ENCODE peak calls at places on chromosomes 12 and 14, in four cellular contexts. One of them, this sample, is unnamed.

GRCh38 chr12:7092229-7092985 is at the start of gene C1R:
- DNase-seq in HAP-1: peak; percentile 82
- DNase-seq in prostate gland: peak; percentile 55
- DNase-seq in transverse colon: peak; percentile 79
- DNase-seq in this sample: no peak

GRCh38 chr14:59964251-59965007 is 44.5 kb downstream of the LRRC9 start:
- DNase-seq in prostate gland: no peak
- DNase-seq in HAP-1: no peak
- DNase-seq in transverse colon: no peak
- DNase-seq in this sample: no peak

GRCh38 chr12:123941485-123942276 is 30.9 kb downstream of the CCDC92 start:
- DNase-seq in HAP-1: no peak
- DNase-seq in transverse colon: no peak
- DNase-seq in prostate gland: no peak
- DNase-seq in this sample: no peak

GRCh38 chr14:34554540-34555250 is 15.2 kb upstream of the EAPP start:
- DNase-seq in HAP-1: peak; percentile 30
- DNase-seq in prostate gland: no peak
- DNase-seq in transverse colon: no peak
- DNase-seq in this sample: no peak

GRCh38 chr12:105706973-105707334 is 376.5 kb downstream of the C12orf75 start:
- DNase-seq in HAP-1: no peak
- DNase-seq in prostate gland: no peak
- DNase-seq in transverse colon: no peak
- DNase-seq in this sample: no peak

GRCh38 chr12:93526786-93527428 is 45.6 kb upstream of the SOCS2 start:
- DNase-seq in prostate gland: no peak
- DNase-seq in transverse colon: no peak
- DNase-seq in HAP-1: peak; percentile 59
- DNase-seq in this sample: no peak

GRCh38 chr14:25094171-25094907 is 44.4 kb upstream of the STXBP6 start:
- DNase-seq in HAP-1: no peak
- DNase-seq in transverse colon: no peak
- DNase-seq in prostate gland: no peak
- DNase-seq in this sample: no peak

GRCh38 chr12:21502164-21502496 is 541 bp downstream of the GOLT1B start:
- DNase-seq in transverse colon: peak; percentile 20
- DNase-seq in HAP-1: peak; percentile 16
- DNase-seq in prostate gland: peak; percentile 7
- DNase-seq in this sample: no peak

GRCh38 chr12:21169878-21170472 is 39.0 kb downstream of the SLCO1B1 start:
- DNase-seq in prostate gland: peak; percentile 12
- DNase-seq in transverse colon: peak; percentile 24
- DNase-seq in HAP-1: peak; percentile 56
- DNase-seq in this sample: peak; percentile 73

GRCh38 chr12:103495783-103496456 is at the start of gene C12orf42:
- DNase-seq in transverse colon: peak; percentile 21
- DNase-seq in HAP-1: no peak
- DNase-seq in prostate gland: no peak
- DNase-seq in this sample: no peak

GRCh38 chr14:33647385-33647786 is 303.5 kb downstream of the EGLN3 start:
- DNase-seq in prostate gland: no peak
- DNase-seq in transverse colon: no peak
- DNase-seq in HAP-1: no peak
- DNase-seq in this sample: no peak

GRCh38 chr12:109519787-109520186 is 42.4 kb downstream of the UBE3B start:
- DNase-seq in transverse colon: no peak
- DNase-seq in HAP-1: no peak
- DNase-seq in prostate gland: no peak
- DNase-seq in this sample: no peak

GRCh38 chr12:109822951-109823411 is 10.2 kb downstream of the TRPV4 start:
- DNase-seq in HAP-1: no peak
- DNase-seq in transverse colon: no peak
- DNase-seq in prostate gland: peak; percentile 85
- DNase-seq in this sample: no peak

GRCh38 chr12:7093486-7093885 is 1.2 kb upstream of the C1R start:
- DNase-seq in prostate gland: no peak
- DNase-seq in HAP-1: no peak
- DNase-seq in transverse colon: no peak
- DNase-seq in this sample: no peak

GRCh38 chr12:47741340-47741703 is 16.0 kb upstream of the ENDOU start:
- DNase-seq in prostate gland: no peak
- DNase-seq in transverse colon: peak; percentile 89
- DNase-seq in HAP-1: no peak
- DNase-seq in this sample: no peak

GRCh38 chr12:53798575-53798974 is 46.8 kb upstream of the CISTR start:
- DNase-seq in prostate gland: no peak
- DNase-seq in HAP-1: no peak
- DNase-seq in transverse colon: no peak
- DNase-seq in this sample: no peak

GRCh38 chr14:62081956-62082355 is 319.7 kb downstream of the SNAPC1 start:
- DNase-seq in prostate gland: no peak
- DNase-seq in HAP-1: no peak
- DNase-seq in transverse colon: no peak
- DNase-seq in this sample: no peak

GRCh38 chr12:67040861-67041137 is 228.4 kb upstream of the CAND1 start:
- DNase-seq in prostate gland: no peak
- DNase-seq in transverse colon: no peak
- DNase-seq in HAP-1: no peak
- DNase-seq in this sample: no peak

GRCh38 chr12:48132826-48133225 is 13.7 kb downstream of the PFKM start:
- DNase-seq in HAP-1: no peak
- DNase-seq in prostate gland: no peak
- DNase-seq in transverse colon: no peak
- DNase-seq in this sample: no peak

GRCh38 chr12:70756791-70757190 is 119.6 kb upstream of the PTPRB start:
- DNase-seq in HAP-1: no peak
- DNase-seq in transverse colon: no peak
- DNase-seq in prostate gland: no peak
- DNase-seq in this sample: no peak

GRCh38 chr14:37594916-37595808 is at the start of the genes FOXA1 and TTC6:
- DNase-seq in HAP-1: peak; percentile 69
- DNase-seq in transverse colon: peak; percentile 65
- DNase-seq in prostate gland: peak; percentile 85
- DNase-seq in this sample: no peak

GRCh38 chr12:100564090-100564489 is 9.4 kb upstream of the GAS2L3 start:
- DNase-seq in transverse colon: no peak
- DNase-seq in prostate gland: no peak
- DNase-seq in HAP-1: peak; percentile 41
- DNase-seq in this sample: no peak

GRCh38 chr12:27424631-27425230 is 21.8 kb upstream of the SMCO2 start:
- DNase-seq in transverse colon: no peak
- DNase-seq in prostate gland: peak; percentile 13
- DNase-seq in HAP-1: peak; percentile 64
- DNase-seq in this sample: no peak

GRCh38 chr12:93790472-93791152 is 113.4 kb downstream of the CRADD start:
- DNase-seq in HAP-1: no peak
- DNase-seq in prostate gland: no peak
- DNase-seq in transverse colon: no peak
- DNase-seq in this sample: no peak

GRCh38 chr12:115872919-115873357 is 404.6 kb downstream of the MED13L start:
- DNase-seq in prostate gland: peak; percentile 98
- DNase-seq in transverse colon: peak; percentile 91
- DNase-seq in HAP-1: no peak
- DNase-seq in this sample: peak; percentile 63

GRCh38 chr14:100711493-100711892 is 15.2 kb upstream of the DLK1 start:
- DNase-seq in HAP-1: no peak
- DNase-seq in transverse colon: no peak
- DNase-seq in prostate gland: no peak
- DNase-seq in this sample: no peak

GRCh38 chr12:52244615-52244994 is 11.6 kb downstream of the KRT7 start:
- DNase-seq in HAP-1: no peak
- DNase-seq in transverse colon: no peak
- DNase-seq in prostate gland: no peak
- DNase-seq in this sample: no peak

GRCh38 chr12:4197922-4198763 is 75.4 kb upstream of the CCND2 start:
- DNase-seq in HAP-1: no peak
- DNase-seq in prostate gland: no peak
- DNase-seq in transverse colon: no peak
- DNase-seq in this sample: no peak

GRCh38 chr14:71728386-71728785 is 203.8 kb upstream of the RGS6 start:
- DNase-seq in HAP-1: no peak
- DNase-seq in prostate gland: no peak
- DNase-seq in transverse colon: no peak
- DNase-seq in this sample: no peak

GRCh38 chr14:71733210-71733883 is 198.9 kb upstream of the RGS6 start:
- DNase-seq in transverse colon: no peak
- DNase-seq in prostate gland: no peak
- DNase-seq in HAP-1: no peak
- DNase-seq in this sample: no peak

GRCh38 chr14:71729581-71729980 is 202.6 kb upstream of the RGS6 start:
- DNase-seq in transverse colon: no peak
- DNase-seq in prostate gland: no peak
- DNase-seq in HAP-1: no peak
- DNase-seq in this sample: no peak

GRCh38 chr14:71730471-71730870 is 201.8 kb upstream of the RGS6 start:
- DNase-seq in prostate gland: no peak
- DNase-seq in HAP-1: no peak
- DNase-seq in transverse colon: no peak
- DNase-seq in this sample: no peak

GRCh38 chr14:71731096-71731495 is 201.1 kb upstream of the RGS6 start:
- DNase-seq in transverse colon: no peak
- DNase-seq in HAP-1: no peak
- DNase-seq in prostate gland: no peak
- DNase-seq in this sample: no peak
- H3K36me3 ChIP-seq in transverse colon: no peaks in the 10 kb centered on the region
- H3K36me3 ChIP-seq in HAP-1: peaks cover 3% of the 10 kb centered on the region
- H3K36me3 ChIP-seq in prostate gland: peaks cover 5% of the 10 kb centered on the region
- H3K36me3 ChIP-seq in this sample: peaks cover 13% of the 10 kb centered on the region

GRCh38 chr14:83347874-83348273 is 1814.2 kb upstream of the SEL1L start:
- DNase-seq in transverse colon: no peak
- DNase-seq in HAP-1: no peak
- DNase-seq in prostate gland: no peak
- DNase-seq in this sample: no peak
- H3K36me3 ChIP-seq in transverse colon: no peaks in the 10 kb centered on the region
- H3K36me3 ChIP-seq in HAP-1: no peaks in the 10 kb centered on the region
- H3K36me3 ChIP-seq in prostate gland: no peaks in the 10 kb centered on the region
- H3K36me3 ChIP-seq in this sample: no peaks in the 10 kb centered on the region

DNA sequence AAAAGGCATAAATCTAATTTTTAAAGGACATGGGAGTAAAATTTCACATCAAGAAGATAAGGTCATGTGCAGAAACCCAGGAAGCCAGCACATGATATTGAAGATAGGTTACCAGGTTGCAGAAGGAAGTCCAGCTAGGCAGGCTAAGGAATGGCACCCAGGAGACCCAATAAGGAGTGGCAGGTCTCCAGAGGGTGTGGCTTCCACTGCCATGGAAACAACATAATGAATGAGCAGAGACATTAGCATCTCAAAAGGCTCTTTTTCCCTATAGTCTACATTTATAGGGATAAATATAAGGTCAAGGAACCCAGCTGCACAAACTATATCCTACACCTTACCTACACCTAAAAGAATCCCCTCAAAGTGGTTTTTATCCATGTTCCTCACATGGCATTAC is 275.9 kb downstream of the RPS29 start:
- DNase-seq in prostate gland: no peak
- DNase-seq in transverse colon: no peak
- DNase-seq in HAP-1: peak; percentile 68
- DNase-seq in this sample: peak; percentile 7
- H3K36me3 ChIP-seq in prostate gland: no peaks in the 10 kb centered on the region
- H3K36me3 ChIP-seq in transverse colon: no peaks in the 10 kb centered on the region
- H3K36me3 ChIP-seq in HAP-1: no peaks in the 10 kb centered on the region
- H3K36me3 ChIP-seq in this sample: no peaks in the 10 kb centered on the region

GRCh38 chr12:131720241-131720640 is 9.4 kb downstream of the SFSWAP start:
- DNase-seq in transverse colon: no peak
- DNase-seq in HAP-1: no peak
- DNase-seq in prostate gland: no peak
- DNase-seq in this sample: no peak
- H3K36me3 ChIP-seq in transverse colon: no peaks in the 10 kb centered on the region
- H3K36me3 ChIP-seq in HAP-1: peaks cover 79% of the 10 kb centered on the region
- H3K36me3 ChIP-seq in prostate gland: no peaks in the 10 kb centered on the region
- H3K36me3 ChIP-seq in this sample: peaks cover 8% of the 10 kb centered on the region

GRCh38 chr14:102645746-102646440 is 53.4 kb downstream of the RCOR1 start:
- DNase-seq in transverse colon: no peak
- DNase-seq in prostate gland: no peak
- DNase-seq in HAP-1: no peak
- DNase-seq in this sample: no peak
- H3K36me3 ChIP-seq in transverse colon: no peaks in the 10 kb centered on the region
- H3K36me3 ChIP-seq in prostate gland: no peaks in the 10 kb centered on the region
- H3K36me3 ChIP-seq in HAP-1: no peaks in the 10 kb centered on the region
- H3K36me3 ChIP-seq in this sample: no peaks in the 10 kb centered on the region

GRCh38 chr12:57093412-57094193 is 4.7 kb downstream of the NAB2 start:
- DNase-seq in transverse colon: peak; percentile 67
- DNase-seq in HAP-1: no peak
- DNase-seq in prostate gland: peak; percentile 67
- DNase-seq in this sample: no peak
- H3K36me3 ChIP-seq in transverse colon: no peaks in the 10 kb centered on the region
- H3K36me3 ChIP-seq in HAP-1: peaks cover 29% of the 10 kb centered on the region
- H3K36me3 ChIP-seq in prostate gland: peaks cover 10% of the 10 kb centered on the region
- H3K36me3 ChIP-seq in this sample: peaks cover 11% of the 10 kb centered on the region

DNA sequence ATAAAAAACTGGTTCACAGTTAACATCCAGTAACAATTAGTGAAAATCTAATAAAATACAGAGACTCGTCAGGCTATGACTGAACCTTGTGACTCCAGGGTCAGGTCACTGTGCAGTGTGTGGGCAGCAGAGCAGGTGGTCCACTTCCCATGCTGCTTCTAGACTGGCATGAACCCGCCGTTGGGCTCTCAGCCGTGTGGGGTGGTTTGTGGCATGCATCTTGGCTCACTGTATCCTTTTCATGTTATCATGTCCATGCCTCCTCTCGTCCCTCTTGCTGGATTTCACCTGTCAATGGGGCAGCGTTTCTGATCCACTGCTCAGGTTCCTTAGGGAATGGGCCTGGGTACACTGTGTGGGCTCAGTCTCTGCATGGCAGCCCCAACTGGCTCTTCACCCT is 57.3 kb downstream of the EP400 start:
- DNase-seq in HAP-1: no peak
- DNase-seq in transverse colon: no peak
- DNase-seq in prostate gland: no peak
- DNase-seq in this sample: no peak
- H3K36me3 ChIP-seq in HAP-1: peaks cover 35% of the 10 kb centered on the region
- H3K36me3 ChIP-seq in transverse colon: no peaks in the 10 kb centered on the region
- H3K36me3 ChIP-seq in prostate gland: peaks cover 12% of the 10 kb centered on the region
- H3K36me3 ChIP-seq in this sample: peaks cover 18% of the 10 kb centered on the region

This sample was measured in iPS DF 6.9.